ENCODE peak calls at places on chromosomes 1 and 21, in ten cellular contexts. G, C, L, Q, I, X, F, O, R and D are unnamed samples.

GRCh38 chr21:33244781-33245105 is 15.0 kb downstream of the IFNAR2 start:
- DNase-seq in G (no peak), C (no peak), L (no peak), Q (no peak), I (no peak), X (no peak), F (no peak), O (no peak), R (no peak), D (no peak)

GRCh38 chr1:227136210-227136609 is 182.1 kb downstream of the CDC42BPA start:
- DNase-seq in G (no peak), C (no peak), L (no peak), Q (no peak), I (no peak), X (no peak), F (no peak), O (no peak), R (peak), D (no peak)

GRCh38 chr1:194829492-194829891 is 1643.1 kb upstream of the B3GALT2 start:
- DNase-seq in G (no peak), C (no peak), L (no peak), Q (no peak), I (no peak), X (no peak), F (no peak), O (no peak), R (peak), D (no peak)

GRCh38 chr1:221097479-221098281 is 218.4 kb downstream of the HLX start:
- DNase-seq in G (no peak), C (no peak), L (no peak), Q (no peak), I (peak), X (peak), F (no peak), O (no peak), R (peak), D (no peak)

GRCh38 chr1:201648066-201648910 is 109.4 kb downstream of the NAV1 start:
- DNase-seq in G (peak), C (peak), L (peak), Q (no peak), I (peak), X (peak), F (no peak), O (no peak), R (peak), D (no peak)

GRCh38 chr1:234083460-234083859 is 179.0 kb downstream of the SLC35F3 start:
- DNase-seq in G (no peak), C (no peak), L (no peak), Q (no peak), I (no peak), X (no peak), F (no peak), O (no peak), R (no peak), D (no peak)

GRCh38 chr21:41186763-41187536 is 19.0 kb downstream of the BACE2 start:
- DNase-seq in G (no peak), C (no peak), L (no peak), Q (no peak), I (no peak), X (no peak), F (no peak), O (no peak), R (no peak), D (no peak)

GRCh38 chr1:95263400-95263799 is 29.4 kb downstream of the RWDD3 start:
- DNase-seq in G (no peak), C (no peak), L (no peak), Q (no peak), I (no peak), X (no peak), F (no peak), O (no peak), R (no peak), D (no peak)

GRCh38 chr1:170044187-170044586 is 30.3 kb downstream of the KIFAP3 start:
- DNase-seq in G (no peak), C (no peak), L (no peak), Q (no peak), I (no peak), X (no peak), F (no peak), O (no peak), R (peak), D (no peak)

GRCh38 chr1:25549273-25550154 is 6.1 kb downstream of the LDLRAP1 start:
- DNase-seq in G (peak), C (peak), L (peak), Q (no peak), I (peak), X (no peak), F (no peak), O (no peak), R (peak), D (no peak)

GRCh38 chr1:228142616-228143203 is 2.6 kb downstream of the GUK1 start:
- DNase-seq in G (peak), C (no peak), L (peak), Q (no peak), I (no peak), X (no peak), F (peak), O (peak), R (no peak), D (no peak)

GRCh38 chr1:174605198-174605597 is 157.4 kb downstream of the GPR52 start:
- DNase-seq in G (no peak), C (no peak), L (no peak), Q (no peak), I (no peak), X (no peak), F (no peak), O (no peak), R (no peak), D (no peak)

GRCh38 chr1:31598980-31599379 is 18.5 kb upstream of the HCRTR1 start:
- DNase-seq in G (no peak), C (no peak), L (no peak), Q (no peak), I (no peak), X (no peak), F (peak), O (no peak), R (no peak), D (no peak)

GRCh38 chr1:18945401-18945849 is 11.1 kb downstream of the IFFO2 start:
- DNase-seq in G (no peak), C (peak), L (peak), Q (no peak), I (peak), X (no peak), F (no peak), O (no peak), R (peak), D (no peak)

GRCh38 chr1:207822602-207823451 is 71.0 kb downstream of the CD46 start:
- DNase-seq in G (peak), C (peak), L (peak), Q (no peak), I (peak), X (peak), F (peak), O (peak), R (peak), D (peak)

GRCh38 chr1:231628207-231628876 is 1.8 kb downstream of the DISC1 start:
- DNase-seq in G (no peak), C (no peak), L (no peak), Q (no peak), I (no peak), X (no peak), F (no peak), O (no peak), R (peak), D (no peak)

GRCh38 chr1:109687641-109688499 is at the start of gene GSTM1:
- DNase-seq in G (peak), C (peak), L (no peak), Q (no peak), I (no peak), X (no peak), F (peak), O (no peak), R (no peak), D (no peak)

GRCh38 chr1:36095760-36096405 is 7.2 kb downstream of the ADPRS start:
- DNase-seq in G (no peak), C (no peak), L (no peak), Q (no peak), I (no peak), X (no peak), F (no peak), O (no peak), R (no peak), D (no peak)

GRCh38 chr1:213999732-214000131 is 12.0 kb downstream of the PROX1 start:
- DNase-seq in G (no peak), C (no peak), L (no peak), Q (no peak), I (no peak), X (no peak), F (no peak), O (no peak), R (no peak), D (no peak)

GRCh38 chr1:55702064-55702463 is 486.9 kb upstream of the USP24 start:
- DNase-seq in G (no peak), C (no peak), L (no peak), Q (no peak), I (peak), X (peak), F (no peak), O (no peak), R (no peak), D (no peak)

GRCh38 chr1:153532161-153532560 is 3.6 kb downstream of the S100A6 start:
- DNase-seq in G (no peak), C (no peak), L (no peak), Q (no peak), I (no peak), X (no peak), F (no peak), O (no peak), R (no peak), D (no peak)

GRCh38 chr1:89820423-89821321 is at the start of gene LRRC8D:
- DNase-seq in G (peak), C (peak), L (peak), Q (no peak), I (peak), X (peak), F (peak), O (peak), R (peak), D (peak)

GRCh38 chr21:35039595-35040291 is 9.4 kb downstream of the RUNX1 start:
- DNase-seq in G (no peak), C (no peak), L (no peak), Q (peak), I (no peak), X (no peak), F (peak), O (no peak), R (no peak), D (no peak)

GRCh38 chr1:170095976-170096725 is 21.7 kb upstream of the KIFAP3 start:
- DNase-seq in G (no peak), C (no peak), L (no peak), Q (no peak), I (no peak), X (no peak), F (no peak), O (no peak), R (no peak), D (no peak)

DNA sequence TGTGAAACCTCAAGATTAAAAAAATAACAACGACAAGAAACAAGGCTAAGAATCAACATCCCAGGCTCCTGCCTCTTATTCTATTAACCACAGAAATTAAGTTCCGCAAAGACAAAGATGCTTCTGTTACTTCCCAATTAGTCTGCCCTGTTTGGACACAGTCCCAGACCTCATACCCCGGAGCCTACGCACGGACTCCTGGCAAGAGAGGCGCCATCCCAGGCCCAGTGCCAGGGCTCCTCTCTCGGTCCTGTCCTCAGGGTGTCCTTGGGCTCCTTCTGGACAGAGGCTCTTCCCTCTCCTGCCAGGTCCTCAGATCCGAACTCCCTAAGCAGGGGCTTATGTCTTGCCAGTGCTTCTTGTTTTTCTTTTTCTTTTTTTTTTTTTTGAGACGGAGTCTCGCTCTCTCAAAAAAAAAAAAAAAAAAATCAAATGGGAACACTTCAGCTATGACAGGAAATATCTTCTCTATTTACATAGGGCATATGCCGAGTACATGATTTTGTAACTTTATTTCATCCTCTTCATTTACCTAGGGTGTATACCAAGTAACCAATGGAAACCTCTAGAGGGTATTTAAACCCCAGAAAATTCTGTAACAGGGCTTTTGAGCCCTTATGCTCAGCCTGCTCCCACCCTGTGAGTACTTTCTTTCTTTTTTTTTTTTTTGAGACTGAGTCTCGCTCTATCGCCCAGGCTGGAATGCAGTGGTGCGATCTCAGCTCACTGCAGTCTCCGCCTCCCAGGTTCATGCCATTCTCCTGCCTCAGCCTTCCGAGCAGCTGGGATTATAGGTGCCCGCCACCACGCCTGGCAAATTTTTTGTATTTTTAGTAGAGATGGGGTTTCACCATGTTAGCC is 11.7 kb upstream of the ENO1 start:
- DNase-seq in G (peak), C (peak), L (peak), Q (no peak), I (peak), X (peak), F (peak), O (peak), R (peak), D (no peak)
- TF ChIP-seq POLR2A in G (no peak), C (no peak), L (no peak), Q (no peak), I (no peak), X (no peak), F (no peak), O (no peak), R (no peak), D (no peak)

GRCh38 chr1:15322648-15323350 is 75.8 kb downstream of the FHAD1 start:
- DNase-seq in G (peak), C (peak), L (peak), Q (no peak), I (peak), X (peak), F (no peak), O (no peak), R (no peak), D (no peak)
- TF ChIP-seq CTCF in G (no peak), C (no peak), L (no peak), Q (no peak), I (no peak), X (no peak), F (no peak), O (no peak), R (no peak), D (no peak)

GRCh38 chr1:20731057-20731991 is 1.2 kb downstream of the SH2D5 start:
- DNase-seq in G (no peak), C (no peak), L (no peak), Q (peak), I (no peak), X (no peak), F (peak), O (no peak), R (no peak), D (no peak)

GRCh38 chr1:20732071-20732587 is 374 bp downstream of the SH2D5 start:
- DNase-seq in G (peak), C (peak), L (peak), Q (no peak), I (peak), X (peak), F (no peak), O (no peak), R (peak), D (no peak)

GRCh38 chr1:20732588-20733360 is at the start of gene SH2D5:
- DNase-seq in G (peak), C (peak), L (peak), Q (peak), I (peak), X (peak), F (peak), O (peak), R (peak), D (peak)

GRCh38 chr1:20735581-20736111 is 3.1 kb upstream of the SH2D5 start:
- DNase-seq in G (no peak), C (no peak), L (no peak), Q (no peak), I (no peak), X (no peak), F (no peak), O (no peak), R (peak), D (no peak)

GRCh38 chr1:20733361-20733975 is 965 bp upstream of the SH2D5 start:
- DNase-seq in G (no peak), C (no peak), L (no peak), Q (no peak), I (no peak), X (no peak), F (no peak), O (no peak), R (no peak), D (no peak)
- H3K4me3 ChIP-seq in G (peak), C (no peak), L (no peak), Q (peak), I (peak), X (no peak), F (no peak), O (peak), R (no peak), D (peak)

GRCh38 chr1:12186277-12186985 is 19.6 kb downstream of the TNFRSF1B start:
- DNase-seq in G (peak), C (no peak), L (no peak), Q (no peak), I (no peak), X (no peak), F (no peak), O (no peak), R (peak), D (no peak)
- TF ChIP-seq POLR2A in G (no peak), C (no peak), L (no peak), Q (no peak), I (no peak), X (no peak), F (no peak), O (no peak), R (no peak), D (no peak)

GRCh38 chr1:151050051-151050688 is 2.6 kb downstream of the C1orf56 start:
- DNase-seq in G (no peak), C (no peak), L (no peak), Q (no peak), I (no peak), X (no peak), F (no peak), O (no peak), R (no peak), D (no peak)

GRCh38 chr1:151047925-151048644 is 534 bp downstream of the C1orf56 start:
- DNase-seq in G (peak), C (peak), L (peak), Q (no peak), I (peak), X (peak), F (peak), O (peak), R (peak), D (no peak)

GRCh38 chr1:151047591-151047924 is at the start of gene C1orf56:
- DNase-seq in G (peak), C (peak), L (peak), Q (no peak), I (peak), X (peak), F (peak), O (peak), R (peak), D (no peak)

GRCh38 chr1:151049458-151049857 is 1.9 kb downstream of the C1orf56 start:
- DNase-seq in G (no peak), C (no peak), L (no peak), Q (no peak), I (no peak), X (no peak), F (no peak), O (no peak), R (no peak), D (no peak)

GRCh38 chr1:151048645-151049032 is 1.1 kb downstream of the C1orf56 start:
- DNase-seq in G (no peak), C (no peak), L (no peak), Q (no peak), I (no peak), X (no peak), F (no peak), O (no peak), R (no peak), D (no peak)
- TF ChIP-seq CTCF in G (no peak), C (peak), L (no peak), Q (no peak), I (peak), X (no peak), F (no peak), O (peak), R (no peak), D (peak)